ENCODE peak calls at places on chromosomes 3 and 15, in ten cellular contexts. Q is KG1; B is NCI-H1105; Y is stimulated activated CD4-positive, alpha-beta T cell treated with anti-CD3 and anti-CD28 coated beads, Interleukin-12 subunit alpha, Interleukin-12 subunit beta, amount 100 ng/mL, for 48 hours; I is brain microvascular endothelial cell; O is amygdala; J is NCI-H1092; R is ovary; K is Right ventricle myocardium superior; M is fibroblast of pulmonary artery. X is an unnamed sample.

GRCh38 chr3:15983232-15983631 is 185.5 kb upstream of the ANKRD28 start:
- DNase-seq in Y (no peak), I (peak), M (peak), R (no peak), Q (no peak), K (no peak), J (no peak), B (no peak), O (no peak), X (no peak)

GRCh38 chr15:51283026-51283425 is 55.4 kb downstream of the CYP19A1 start:
- DNase-seq in J (no peak), B (no peak), M (no peak), R (no peak), K (no peak), I (no peak), Q (no peak), Y (no peak), O (no peak), X (no peak)

GRCh38 chr3:42229942-42230688 is 35.9 kb downstream of the CCK start:
- DNase-seq in Q (no peak), J (no peak), B (peak), Y (no peak), O (no peak), R (no peak), K (no peak), I (peak), M (peak), X (no peak)

GRCh38 chr3:101414121-101414520 is 93.7 kb upstream of the IMPG2 start:
- DNase-seq in K (peak), M (no peak), B (peak), R (no peak), Q (no peak), J (peak), I (no peak), O (no peak), Y (no peak), X (no peak)

GRCh38 chr15:82832601-82833209 is 23.3 kb downstream of the WHAMM start:
- DNase-seq in J (no peak), K (no peak), O (no peak), B (no peak), Q (no peak), R (no peak), Y (peak), M (peak), I (peak), X (no peak)

GRCh38 chr15:44066211-44066827 is 128.8 kb downstream of the FRMD5 start:
- DNase-seq in O (peak), R (no peak), M (peak), J (peak), K (no peak), Y (peak), Q (peak), B (peak), I (peak), X (no peak)

GRCh38 chr15:95175914-95176658 is 944.7 kb downstream of the MCTP2 start:
- DNase-seq in Y (no peak), B (no peak), K (no peak), Q (no peak), O (no peak), J (no peak), I (peak), M (peak), R (no peak), X (no peak)

GRCh38 chr3:127791221-127791913 is 30.9 kb downstream of the MGLL start:
- DNase-seq in Q (no peak), R (no peak), M (peak), I (peak), B (peak), K (no peak), O (no peak), J (no peak), Y (no peak), X (peak)

GRCh38 chr15:93072011-93072410 is 17.0 kb downstream of the RGMA start:
- DNase-seq in O (no peak), M (peak), J (no peak), B (no peak), K (no peak), R (no peak), Y (no peak), I (peak), Q (no peak), X (no peak)

GRCh38 chr15:40104865-40105516 is 3.7 kb downstream of the BMF start:
- DNase-seq in I (peak), J (peak), B (peak), K (peak), R (peak), M (peak), O (peak), Y (peak), Q (peak), X (peak)